ENCODE peak calls at places on chromosomes 16 and 17, in eight cellular contexts. One of them, this sample, is unnamed.
A peak's percentile ranks its signal among the peaks of the same experiment; 100 is the strongest.

GRCh38 chr17:13671341-13671740 is 69.6 kb upstream of the HS3ST3A1 start:
- DNase-seq in Kasumi-1: no peak
- DNase-seq in stromal cell of bone marrow: no peak
- DNase-seq in left colon: no peak
- DNase-seq in anterior cingulate cortex: no peak
- DNase-seq in AG20443: no peak
- DNase-seq in H54: no peak
- DNase-seq in activated CD4-positive, alpha-beta T cell treated with anti-CD3 and anti-CD28 coated beads for 48 hours: no peak
- DNase-seq in this sample: no peak

GRCh38 chr16:23952128-23953041 is 116.6 kb downstream of the PRKCB start:
- DNase-seq in AG20443: no peak
- DNase-seq in activated CD4-positive, alpha-beta T cell treated with anti-CD3 and anti-CD28 coated beads for 48 hours: peak; percentile 57
- DNase-seq in anterior cingulate cortex: peak; percentile 45
- DNase-seq in stromal cell of bone marrow: no peak
- DNase-seq in left colon: no peak
- DNase-seq in Kasumi-1: peak; percentile 60
- DNase-seq in H54: no peak
- DNase-seq in this sample: peak; percentile 22

GRCh38 chr17:76714822-76715461 is 4.2 kb upstream of the MXRA7 start:
- DNase-seq in AG20443: no peak
- DNase-seq in H54: no peak
- DNase-seq in stromal cell of bone marrow: no peak
- DNase-seq in anterior cingulate cortex: no peak
- DNase-seq in activated CD4-positive, alpha-beta T cell treated with anti-CD3 and anti-CD28 coated beads for 48 hours: peak; percentile 87
- DNase-seq in Kasumi-1: peak; percentile 71
- DNase-seq in left colon: no peak
- DNase-seq in this sample: peak; percentile 83

GRCh38 chr17:77696720-77697460 is 261.6 kb upstream of the TNRC6C start:
- DNase-seq in left colon: no peak
- DNase-seq in stromal cell of bone marrow: no peak
- DNase-seq in Kasumi-1: no peak
- DNase-seq in anterior cingulate cortex: no peak
- DNase-seq in H54: no peak
- DNase-seq in activated CD4-positive, alpha-beta T cell treated with anti-CD3 and anti-CD28 coated beads for 48 hours: no peak
- DNase-seq in AG20443: no peak
- DNase-seq in this sample: no peak

GRCh38 chr17:7717756-7718350 is 309 bp downstream of the DNAH2 start:
- DNase-seq in left colon: no peak
- DNase-seq in anterior cingulate cortex: peak; percentile 23
- DNase-seq in H54: no peak
- DNase-seq in stromal cell of bone marrow: peak; percentile 22
- DNase-seq in AG20443: no peak
- DNase-seq in activated CD4-positive, alpha-beta T cell treated with anti-CD3 and anti-CD28 coated beads for 48 hours: peak; percentile 45
- DNase-seq in Kasumi-1: peak; percentile 3
- DNase-seq in this sample: no peak

GRCh38 chr16:10240854-10241613 is 58.8 kb upstream of the GRIN2A start:
- DNase-seq in H54: no peak
- DNase-seq in Kasumi-1: no peak
- DNase-seq in AG20443: no peak
- DNase-seq in left colon: no peak
- DNase-seq in stromal cell of bone marrow: no peak
- DNase-seq in activated CD4-positive, alpha-beta T cell treated with anti-CD3 and anti-CD28 coated beads for 48 hours: no peak
- DNase-seq in anterior cingulate cortex: no peak
- DNase-seq in this sample: no peak

GRCh38 chr17:79258042-79258441 is 183.4 kb downstream of the ENGASE start:
- DNase-seq in stromal cell of bone marrow: no peak
- DNase-seq in left colon: no peak
- DNase-seq in H54: no peak
- DNase-seq in anterior cingulate cortex: no peak
- DNase-seq in activated CD4-positive, alpha-beta T cell treated with anti-CD3 and anti-CD28 coated beads for 48 hours: no peak
- DNase-seq in Kasumi-1: no peak
- DNase-seq in AG20443: no peak
- DNase-seq in this sample: no peak

GRCh38 chr16:3180445-3180878 is 7.5 kb upstream of the OR1F1 start:
- DNase-seq in left colon: no peak
- DNase-seq in Kasumi-1: no peak
- DNase-seq in AG20443: no peak
- DNase-seq in stromal cell of bone marrow: no peak
- DNase-seq in H54: no peak
- DNase-seq in activated CD4-positive, alpha-beta T cell treated with anti-CD3 and anti-CD28 coated beads for 48 hours: peak; percentile 56
- DNase-seq in anterior cingulate cortex: no peak
- DNase-seq in this sample: no peak

GRCh38 chr16:68426355-68426652 is 22.0 kb downstream of the SMPD3 start:
- DNase-seq in stromal cell of bone marrow: peak; percentile 36
- DNase-seq in activated CD4-positive, alpha-beta T cell treated with anti-CD3 and anti-CD28 coated beads for 48 hours: no peak
- DNase-seq in H54: no peak
- DNase-seq in left colon: no peak
- DNase-seq in anterior cingulate cortex: no peak
- DNase-seq in AG20443: peak; percentile 60
- DNase-seq in Kasumi-1: no peak
- DNase-seq in this sample: no peak

This sample was measured in colonic mucosa.